ENCODE peak calls at places on chromosomes 3 and 15, in five cellular contexts. R is A549; D is naive thymus-derived CD4-positive, alpha-beta T cell; Y is neural progenitor cell; X is PC-3. Q is an unnamed sample.

GRCh38 chr3:161599702-161600101 is 103.1 kb downstream of the OTOL1 start:
- DNase-seq in R (peak; percentile 36), D (no peak), Y (peak; percentile 26), X (peak; percentile 11), Q (no peak)

GRCh38 chr3:115704661-115705338 is 81.5 kb downstream of the GAP43 start:
- DNase-seq in R (no peak), D (no peak), Y (no peak), X (peak; percentile 15), Q (peak; percentile 36)

GRCh38 chr3:150150633-150151032 is 179.9 kb upstream of the PFN2 start:
- DNase-seq in R (no peak), D (no peak), Y (no peak), X (peak; percentile 13), Q (no peak)

GRCh38 chr3:176041812-176042211 is 1155.5 kb downstream of the TBL1XR1 start:
- DNase-seq in R (no peak), D (no peak), Y (no peak), X (peak; percentile 7), Q (peak; percentile 20)

GRCh38 chr3:55407426-55407820 is 79.7 kb downstream of the WNT5A start:
- DNase-seq in R (no peak), D (no peak), Y (no peak), X (peak; percentile 39), Q (no peak)

GRCh38 chr3:172341482-172342059 is 106.7 kb downstream of the GHSR start:
- DNase-seq in R (peak; percentile 60), D (peak; percentile 69), Y (peak; percentile 69), X (peak; percentile 89), Q (no peak)

GRCh38 chr15:60235951-60236710 is 161.7 kb downstream of the ANXA2 start:
- DNase-seq in R (no peak), D (no peak), Y (no peak), X (no peak), Q (no peak)

GRCh38 chr15:25737218-25737643 is 125.9 kb downstream of the ATP10A start:
- DNase-seq in R (no peak), D (no peak), Y (no peak), X (no peak), Q (no peak)

GRCh38 chr3:107633327-107634141 is 110.8 kb downstream of the BBX start:
- DNase-seq in R (no peak), D (no peak), Y (no peak), X (no peak), Q (no peak)

GRCh38 chr3:124877617-124878016 is 9.5 kb downstream of the ITGB5 start:
- DNase-seq in R (no peak), D (no peak), Y (no peak), X (no peak), Q (no peak)
- H3K27ac ChIP-seq in R (peak overlapping the region; percentile 91), D (no peak overlapping the region), Y (no peak overlapping the region), X (peak overlapping the region; percentile 45), Q (peak overlapping the region; percentile 72)

DNA sequence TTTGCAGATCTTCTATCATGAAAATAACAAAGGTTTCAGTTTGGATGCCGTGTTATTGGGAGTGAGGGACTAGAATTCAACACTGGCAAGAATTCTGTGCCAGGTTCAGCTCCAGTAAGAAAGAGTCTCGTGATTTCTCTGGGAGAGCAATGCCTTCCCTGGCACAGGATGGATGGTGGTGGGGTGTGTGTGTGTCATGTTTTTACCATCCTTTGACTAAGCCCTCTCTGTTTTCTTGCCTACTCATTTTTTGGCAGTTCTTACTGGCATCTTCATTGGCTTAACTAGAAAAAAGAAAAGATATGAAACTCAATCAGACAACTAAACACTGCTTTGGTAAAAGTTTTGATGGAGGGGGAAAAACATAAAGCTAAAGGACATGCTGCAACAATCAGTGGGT is 86.6 kb downstream of the FMN1 start:
- DNase-seq in R (no peak), D (no peak), Y (no peak), X (peak; percentile 82), Q (no peak)
- H3K27ac ChIP-seq in R (no peak overlapping the region), D (no peak overlapping the region), Y (no peak overlapping the region), X (peak overlapping the region; percentile 66), Q (no peak overlapping the region)

DNA sequence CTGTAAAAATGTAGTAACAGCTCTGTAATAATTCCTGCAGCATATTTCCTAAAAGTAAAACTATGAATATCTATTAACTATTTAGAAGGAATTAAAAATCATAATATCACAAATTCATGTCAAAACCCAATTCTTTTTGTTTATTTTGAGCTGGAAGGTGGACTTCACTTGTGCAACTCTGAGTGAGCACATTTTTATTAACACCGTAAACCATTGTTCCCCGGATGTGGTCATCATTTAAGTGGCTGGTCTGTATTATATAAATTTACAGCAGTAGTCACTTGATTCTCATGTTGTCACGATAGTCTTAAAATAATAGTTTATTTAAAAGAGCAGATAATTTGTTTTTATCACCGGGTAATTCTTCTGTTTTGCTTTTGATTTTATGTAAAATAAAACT is 43.0 kb upstream of the UTS2B start:
- DNase-seq in R (no peak), D (no peak), Y (no peak), X (peak; percentile 60), Q (no peak)
- H3K27ac ChIP-seq in R (no peak overlapping the region), D (no peak overlapping the region), Y (no peak overlapping the region), X (peak overlapping the region; percentile 54), Q (no peak overlapping the region)

DNA sequence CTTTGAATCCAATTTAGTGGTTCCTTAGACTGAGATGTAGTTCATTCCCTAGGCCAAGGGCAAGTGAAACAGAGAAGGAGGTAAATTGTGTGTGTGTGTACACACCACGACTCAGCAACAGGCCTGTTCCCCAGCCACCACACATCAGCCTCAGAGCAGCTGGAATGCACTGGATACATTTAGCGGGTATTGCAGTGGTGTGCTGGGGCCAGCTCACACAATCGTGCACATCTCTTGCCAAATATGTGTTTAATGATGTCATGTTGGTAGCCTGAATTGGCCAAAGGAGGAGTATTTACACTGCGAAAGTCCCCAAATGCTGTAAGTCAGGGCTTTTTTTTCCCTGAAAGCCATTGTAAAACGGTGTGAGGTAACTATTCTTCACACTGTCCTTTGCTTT is 82.3 kb downstream of the RBPMS2 start:
- DNase-seq in R (peak; percentile 57), D (no peak), Y (no peak), X (peak; percentile 45), Q (peak; percentile 83)
- H3K27ac ChIP-seq in R (no peak overlapping the region), D (no peak overlapping the region), Y (no peak overlapping the region), X (no peak overlapping the region), Q (no peak overlapping the region)

GRCh38 chr15:91953432-91953831 is 99.9 kb downstream of the SLCO3A1 start:
- DNase-seq in R (no peak), D (no peak), Y (no peak), X (no peak), Q (no peak)

GRCh38 chr15:91952216-91952615 is 98.7 kb downstream of the SLCO3A1 start:
- DNase-seq in R (no peak), D (no peak), Y (no peak), X (no peak), Q (no peak)

GRCh38 chr15:91956026-91956723 is 102.7 kb downstream of the SLCO3A1 start:
- DNase-seq in R (no peak), D (no peak), Y (peak; percentile 42), X (no peak), Q (no peak)

GRCh38 chr15:91950631-91951384 is 97.3 kb downstream of the SLCO3A1 start:
- DNase-seq in R (no peak), D (no peak), Y (no peak), X (no peak), Q (no peak)

GRCh38 chr15:91954211-91954804 is 100.8 kb downstream of the SLCO3A1 start:
- DNase-seq in R (no peak), D (no peak), Y (no peak), X (peak; percentile 18), Q (no peak)
- H3K27ac ChIP-seq in R (no peak overlapping the region), D (no peak overlapping the region), Y (no peak overlapping the region), X (no peak overlapping the region), Q (no peak overlapping the region)

GRCh38 chr3:39286771-39287170 is 6.9 kb upstream of the CX3CR1 start:
- DNase-seq in R (no peak), D (no peak), Y (no peak), X (no peak), Q (no peak)

GRCh38 chr3:39287216-39287858 is 7.5 kb upstream of the CX3CR1 start:
- DNase-seq in R (peak; percentile 23), D (no peak), Y (no peak), X (peak; percentile 23), Q (no peak)

GRCh38 chr3:39289107-39289506 is 9.3 kb upstream of the CX3CR1 start:
- DNase-seq in R (no peak), D (no peak), Y (no peak), X (no peak), Q (no peak)

GRCh38 chr3:39288300-39288808 is 8.5 kb upstream of the CX3CR1 start:
- DNase-seq in R (peak; percentile 83), D (peak; percentile 71), Y (peak; percentile 93), X (peak; percentile 89), Q (peak; percentile 66)

DNA sequence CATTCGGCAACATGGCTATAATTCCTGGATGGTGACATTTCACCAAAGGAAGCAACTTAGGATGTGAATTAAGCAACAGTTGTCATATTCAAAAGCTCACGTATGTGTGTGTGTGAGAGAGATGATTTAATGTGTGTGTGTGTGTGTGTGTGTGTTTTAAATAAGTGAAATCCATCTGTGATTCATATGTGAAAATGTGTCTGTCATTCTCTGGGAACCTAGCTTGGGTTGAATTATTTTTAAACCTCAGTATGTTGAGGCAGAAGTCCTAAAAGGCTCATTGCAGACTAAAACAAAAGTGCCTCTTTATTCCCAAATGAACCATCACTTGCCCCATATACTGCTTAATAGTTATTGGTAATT is 8.0 kb upstream of the CX3CR1 start:
- DNase-seq in R (no peak), D (no peak), Y (no peak), X (no peak), Q (no peak)
- H3K27ac ChIP-seq in R (no peak overlapping the region), D (no peak overlapping the region), Y (no peak overlapping the region), X (no peak overlapping the region), Q (no peak overlapping the region)

Q was measured in brain microvascular endothelial cell.